ENCODE peak calls at places on chromosomes 11 and 22, in nine cellular contexts. Q is heart left ventricle, N is IMR-90, U is DND-41, O is tibial artery, I is testis, M is heart right ventricle, L is PC-9, J is left lung. R is an unnamed sample. For H3K9me3, the result is how much of the 10 kb centered on the place peaks cover.

GRCh38 chr11:12717851-12718291 is 43.6 kb downstream of the TEAD1 start:
- DNase-seq in Q (no peak), N (no peak), U (peak), O (no peak), I (no peak), M (no peak), L (no peak), J (no peak), R (no peak)

GRCh38 chr11:108854366-108854765 is 189.5 kb downstream of the DDX10 start:
- DNase-seq in Q (no peak), N (no peak), U (no peak), O (no peak), I (no peak), M (no peak), L (no peak), J (no peak), R (no peak)

GRCh38 chr11:44596541-44597276 is 31.2 kb downstream of the CD82 start:
- DNase-seq in Q (no peak), N (no peak), U (peak), O (no peak), I (no peak), M (no peak), L (no peak), J (no peak), R (peak)

GRCh38 chr22:20091690-20092476 is 11.8 kb downstream of the DGCR8 start:
- DNase-seq in Q (no peak), N (no peak), U (no peak), O (no peak), I (no peak), M (no peak), L (no peak), J (peak), R (no peak)

GRCh38 chr11:66651011-66651410 is 12.5 kb downstream of the RBM4 start:
- DNase-seq in Q (no peak), N (peak), U (no peak), O (no peak), I (no peak), M (no peak), L (no peak), J (no peak), R (no peak)

GRCh38 chr11:14093065-14093464 is 130.5 kb downstream of the SPON1 start:
- DNase-seq in Q (no peak), N (no peak), U (no peak), O (no peak), I (no peak), M (no peak), L (no peak), J (no peak), R (no peak)

GRCh38 chr22:35835998-35836691 is 118.5 kb downstream of the APOL5 start:
- DNase-seq in Q (peak), N (peak), U (no peak), O (peak), I (peak), M (peak), L (peak), J (peak), R (no peak)

GRCh38 chr11:111155021-111155420 is 90.5 kb upstream of the POU2AF2 start:
- DNase-seq in Q (no peak), N (peak), U (no peak), O (no peak), I (no peak), M (no peak), L (no peak), J (no peak), R (no peak)

GRCh38 chr11:1297576-1298473 is 11.6 kb downstream of the TOLLIP start:
- DNase-seq in Q (no peak), N (no peak), U (no peak), O (peak), I (peak), M (no peak), L (no peak), J (peak), R (no peak)

GRCh38 chr22:40025856-40026255 is 31.1 kb downstream of the FAM83F start:
- DNase-seq in Q (no peak), N (no peak), U (no peak), O (no peak), I (no peak), M (no peak), L (no peak), J (no peak), R (no peak)

GRCh38 chr11:105588001-105588400 is 21.9 kb upstream of the GRIA4 start:
- DNase-seq in Q (no peak), N (peak), U (no peak), O (no peak), I (no peak), M (no peak), L (no peak), J (no peak), R (no peak)

GRCh38 chr11:10886652-10887250 is 28.9 kb upstream of the ZBED5 start:
- DNase-seq in Q (no peak), N (no peak), U (no peak), O (no peak), I (no peak), M (no peak), L (no peak), J (no peak), R (no peak)

GRCh38 chr11:75783416-75784084 is 15.0 kb downstream of the DGAT2 start:
- DNase-seq in Q (no peak), N (no peak), U (no peak), O (no peak), I (no peak), M (no peak), L (no peak), J (no peak), R (no peak)

GRCh38 chr11:123181075-123181474 is 14.0 kb downstream of the CLMP start:
- DNase-seq in Q (no peak), N (no peak), U (no peak), O (no peak), I (no peak), M (no peak), L (no peak), J (no peak), R (no peak)

GRCh38 chr11:63769719-63770443 is 1.3 kb upstream of the ZFTA start:
- DNase-seq in Q (peak), N (no peak), U (peak), O (no peak), I (peak), M (peak), L (no peak), J (no peak), R (no peak)

GRCh38 chr11:113397212-113397611 is 9.6 kb downstream of the ANKK1 start:
- DNase-seq in Q (no peak), N (no peak), U (no peak), O (no peak), I (no peak), M (no peak), L (no peak), J (no peak), R (no peak)

GRCh38 chr11:58762284-58763119 is 30.8 kb upstream of the GLYAT start:
- DNase-seq in Q (no peak), N (no peak), U (no peak), O (no peak), I (no peak), M (no peak), L (no peak), J (no peak), R (no peak)

GRCh38 chr11:124875401-124875800 is 10.2 kb downstream of the ROBO3 start:
- DNase-seq in Q (no peak), N (no peak), U (no peak), O (no peak), I (no peak), M (no peak), L (no peak), J (no peak), R (no peak)

GRCh38 chr11:65887723-65888162 is 528 bp downstream of the FIBP start:
- DNase-seq in Q (no peak), N (peak), U (peak), O (no peak), I (no peak), M (no peak), L (no peak), J (peak), R (no peak)

GRCh38 chr11:120547871-120548681 is 36.5 kb downstream of the GRIK4 start:
- DNase-seq in Q (peak), N (peak), U (no peak), O (peak), I (peak), M (peak), L (peak), J (peak), R (no peak)

GRCh38 chr22:35995772-35996171 is 32.9 kb downstream of the RBFOX2 start:
- DNase-seq in Q (peak), N (peak), U (no peak), O (peak), I (peak), M (peak), L (no peak), J (no peak), R (no peak)

GRCh38 chr11:12195773-12196172 is 85.4 kb downstream of the MICAL2 start:
- DNase-seq in Q (no peak), N (no peak), U (peak), O (no peak), I (no peak), M (no peak), L (no peak), J (no peak), R (peak)

GRCh38 chr22:49934891-49935557 is 16.6 kb downstream of the CRELD2 start:
- DNase-seq in Q (peak), N (peak), U (peak), O (peak), I (peak), M (peak), L (no peak), J (peak), R (peak)

GRCh38 chr11:113481226-113481625 is 6.0 kb upstream of the DRD2 start:
- DNase-seq in Q (no peak), N (no peak), U (no peak), O (no peak), I (no peak), M (no peak), L (no peak), J (no peak), R (no peak)

GRCh38 chr22:17866621-17867020 is 92.4 kb upstream of the BID start:
- DNase-seq in Q (no peak), N (no peak), U (no peak), O (no peak), I (no peak), M (no peak), L (no peak), J (no peak), R (no peak)

GRCh38 chr22:46219650-46220049 is 30.4 kb downstream of the CDPF1 start:
- DNase-seq in Q (no peak), N (no peak), U (peak), O (no peak), I (no peak), M (no peak), L (no peak), J (no peak), R (no peak)

GRCh38 chr11:8801121-8801520 is 109.9 kb upstream of the AKIP1 start:
- DNase-seq in Q (no peak), N (no peak), U (no peak), O (no peak), I (no peak), M (no peak), L (no peak), J (no peak), R (no peak)

GRCh38 chr11:12066056-12066798 is 44.2 kb upstream of the MICAL2 start:
- DNase-seq in Q (no peak), N (peak), U (no peak), O (no peak), I (no peak), M (no peak), L (peak), J (no peak), R (no peak)

GRCh38 chr11:110711776-110712642 is at the start of gene ARHGAP20:
- DNase-seq in Q (peak), N (peak), U (no peak), O (peak), I (peak), M (peak), L (no peak), J (peak), R (peak)

GRCh38 chr22:39748877-39749276 is 144.7 kb downstream of the ENTHD1 start:
- DNase-seq in Q (no peak), N (peak), U (no peak), O (no peak), I (no peak), M (no peak), L (peak), J (no peak), R (no peak)

GRCh38 chr22:45577746-45578523 is 75.3 kb downstream of the FBLN1 start:
- DNase-seq in Q (peak), N (peak), U (peak), O (peak), I (peak), M (peak), L (peak), J (peak), R (peak)

GRCh38 chr11:19220903-19221682 is 19.3 kb upstream of the CSRP3 start:
- DNase-seq in Q (no peak), N (no peak), U (no peak), O (no peak), I (no peak), M (no peak), L (no peak), J (no peak), R (no peak)

GRCh38 chr11:134734894-134735293 is 322.9 kb upstream of the B3GAT1 start:
- DNase-seq in Q (no peak), N (no peak), U (no peak), O (no peak), I (no peak), M (no peak), L (no peak), J (no peak), R (no peak)
- H3K9me3 ChIP-seq in Q (under half), N (under half), U (under half), O (under half), I (under half), M (under half), L (under half), J (under half), R (under half)

GRCh38 chr11:37533830-37534229 is 935.8 kb upstream of the RAG2 start:
- DNase-seq in Q (no peak), N (no peak), U (no peak), O (no peak), I (no peak), M (no peak), L (no peak), J (no peak), R (no peak)
- H3K9me3 ChIP-seq in Q (under half), N (under half), U (under half), O (under half), I (under half), M (under half), L (under half), J (under half), R (under half)

GRCh38 chr11:50071584-50072225 is 39.0 kb downstream of the OR4C45 start:
- DNase-seq in Q (no peak), N (no peak), U (no peak), O (no peak), I (no peak), M (no peak), L (no peak), J (no peak), R (no peak)
- H3K9me3 ChIP-seq in Q (under half), N (under half), U (under half), O (under half), I (under half), M (under half), L (under half), J (half or more), R (under half)

GRCh38 chr22:47552541-47553205 is 790.2 kb downstream of the TBC1D22A start:
- DNase-seq in Q (no peak), N (no peak), U (no peak), O (no peak), I (no peak), M (no peak), L (no peak), J (no peak), R (no peak)

GRCh38 chr22:47552024-47552423 is 789.6 kb downstream of the TBC1D22A start:
- DNase-seq in Q (no peak), N (no peak), U (no peak), O (no peak), I (no peak), M (no peak), L (no peak), J (no peak), R (no peak)

GRCh38 chr22:47550524-47551437 is 788.3 kb downstream of the TBC1D22A start:
- DNase-seq in Q (no peak), N (no peak), U (no peak), O (no peak), I (no peak), M (no peak), L (no peak), J (no peak), R (no peak)

GRCh38 chr22:47551438-47551788 is 789.0 kb downstream of the TBC1D22A start:
- DNase-seq in Q (no peak), N (no peak), U (no peak), O (no peak), I (no peak), M (no peak), L (no peak), J (no peak), R (no peak)

GRCh38 chr22:47553436-47553835 is 791.0 kb downstream of the TBC1D22A start:
- DNase-seq in Q (no peak), N (no peak), U (no peak), O (no peak), I (no peak), M (no peak), L (no peak), J (no peak), R (no peak)
- H3K9me3 ChIP-seq in Q (under half), N (under half), U (under half), O (under half), I (under half), M (under half), L (under half), J (under half), R (under half)

DNA sequence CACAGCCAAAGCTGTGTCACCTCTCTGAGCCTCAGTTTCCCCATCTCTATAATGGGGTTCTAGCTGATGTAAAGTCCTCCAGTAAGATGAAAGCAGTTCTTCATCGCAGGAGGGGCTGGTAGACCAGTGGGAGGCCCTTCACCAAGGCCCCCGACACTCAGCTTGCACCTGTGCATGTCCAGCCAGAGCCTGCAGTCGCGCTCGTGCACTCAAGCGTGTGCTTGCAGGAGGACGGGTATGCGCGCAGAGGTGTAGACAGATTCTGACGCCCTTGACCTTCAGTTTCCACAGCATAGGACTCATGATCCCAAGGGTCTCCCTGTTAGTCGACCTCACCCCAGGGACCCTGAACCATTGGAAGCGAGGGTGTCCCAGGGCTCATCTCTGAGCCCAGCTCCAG is 633.7 kb downstream of the TBC1D22A start:
- DNase-seq in Q (no peak), N (no peak), U (no peak), O (peak), I (no peak), M (no peak), L (no peak), J (no peak), R (no peak)
- H3K9me3 ChIP-seq in Q (under half), N (under half), U (under half), O (under half), I (under half), M (under half), L (under half), J (under half), R (under half)

GRCh38 chr11:54930930-54931329 is 224.3 kb downstream of the OR4A5 start:
- DNase-seq in Q (no peak), N (no peak), U (no peak), O (no peak), I (no peak), M (no peak), L (no peak), J (peak), R (no peak)
- H3K9me3 ChIP-seq in Q (under half), N (under half), U (half or more), O (half or more), I (under half), M (half or more), L (under half), J (half or more), R (under half)

DNA sequence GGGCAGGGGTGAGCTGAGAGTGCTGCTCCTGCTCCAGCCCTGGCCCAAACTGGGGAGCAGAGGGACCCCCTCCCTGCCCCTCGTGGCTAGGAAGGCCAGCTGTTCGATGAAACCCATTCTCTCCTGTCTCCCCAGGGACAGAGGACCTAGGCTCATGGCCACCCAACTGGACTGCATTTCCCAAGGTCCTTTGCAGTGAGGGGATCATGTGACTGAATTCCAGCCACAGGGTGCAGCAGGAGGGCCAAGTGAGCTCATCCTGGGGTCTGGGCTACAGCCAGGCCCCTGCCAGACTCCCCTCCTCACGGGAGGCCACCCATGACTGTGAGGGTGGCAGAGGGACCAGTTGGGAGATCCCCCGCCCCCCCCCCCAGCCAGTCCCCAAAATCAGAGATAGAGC is 777.6 kb downstream of the TBC1D22A start:
- DNase-seq in Q (no peak), N (no peak), U (no peak), O (no peak), I (no peak), M (no peak), L (no peak), J (no peak), R (no peak)
- H3K9me3 ChIP-seq in Q (under half), N (under half), U (under half), O (under half), I (under half), M (under half), L (under half), J (under half), R (under half)

DNA sequence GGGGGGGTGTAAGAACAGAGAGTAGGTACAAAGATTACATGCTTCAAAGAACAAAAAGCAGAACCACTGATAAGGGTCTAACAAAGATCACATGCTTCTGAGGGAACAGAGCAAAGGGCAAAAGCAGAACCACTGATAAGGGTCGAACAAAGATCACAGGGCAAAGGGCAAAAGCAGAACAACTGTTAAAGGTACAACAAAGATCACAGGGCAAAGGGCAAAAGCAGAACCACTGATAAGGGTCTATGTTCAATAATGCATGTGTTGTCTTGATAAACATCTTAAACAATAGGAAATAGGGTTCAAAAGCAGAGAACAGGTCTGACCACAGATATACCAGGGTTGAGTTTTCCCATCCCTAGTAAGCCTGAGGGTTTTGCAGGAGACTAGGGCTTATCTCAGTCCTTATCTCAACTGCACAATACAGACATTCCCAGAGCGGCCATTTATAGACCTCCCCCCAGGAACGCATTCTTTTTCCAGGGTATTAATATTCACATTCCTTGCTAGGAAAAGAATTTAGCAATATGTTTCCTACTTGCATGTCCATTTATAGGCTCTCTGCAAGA is 81.9 kb upstream of the PGR start:
- DNase-seq in Q (no peak), N (no peak), U (no peak), O (no peak), I (no peak), M (no peak), L (no peak), J (no peak), R (no peak)
- H3K9me3 ChIP-seq in Q (under half), N (under half), U (under half), O (under half), I (under half), M (under half), L (under half), J (under half), R (under half)

DNA sequence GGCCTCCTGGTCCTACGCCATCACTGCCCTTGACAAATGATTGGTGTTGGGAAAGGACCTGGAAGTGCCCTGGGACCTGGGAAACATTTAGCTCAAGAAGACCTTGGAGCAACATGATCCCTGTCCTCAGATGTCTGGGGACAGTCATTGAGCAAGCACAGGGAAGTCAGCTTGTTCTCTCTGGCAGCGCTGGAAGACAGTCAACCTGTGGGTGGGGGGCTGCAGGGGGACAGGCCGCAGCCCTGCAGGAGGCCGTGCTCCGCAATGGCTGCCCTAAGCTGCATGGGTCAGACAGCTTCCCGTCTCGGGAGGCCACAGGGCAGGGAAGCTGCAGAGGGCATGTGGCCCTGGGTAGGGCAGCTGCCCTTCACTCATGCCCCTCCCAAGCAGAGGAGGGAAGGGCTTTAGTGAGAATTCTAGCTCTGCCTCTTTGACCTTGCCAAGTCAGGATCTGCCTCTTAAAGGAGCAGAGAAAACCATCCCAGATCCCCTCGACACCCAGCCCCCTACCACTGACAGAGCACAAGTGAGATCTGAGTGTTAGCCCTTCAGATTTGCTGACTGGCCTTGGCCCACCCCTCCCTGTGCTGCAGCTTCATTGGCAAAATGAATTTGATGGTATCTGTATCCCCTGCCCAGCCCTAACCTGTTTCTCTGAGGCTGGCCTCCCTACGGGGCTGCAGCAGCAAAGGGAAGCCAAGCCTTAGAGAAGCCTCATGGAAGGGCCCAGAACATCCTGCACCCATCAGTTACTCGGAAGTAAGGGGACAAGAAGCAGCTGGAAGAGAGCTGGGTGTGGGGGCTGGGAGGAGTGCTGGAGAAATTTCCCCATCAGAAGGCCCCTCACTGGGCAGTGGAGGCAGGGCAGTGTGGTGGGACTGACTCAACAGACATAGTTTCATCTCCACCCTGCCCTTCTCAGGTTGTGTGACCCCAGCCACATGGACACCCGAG is 6.2 kb upstream of the SREBF2 start:
- DNase-seq in Q (peak), N (no peak), U (no peak), O (no peak), I (no peak), M (no peak), L (no peak), J (no peak), R (no peak)
- H3K9me3 ChIP-seq in Q (under half), N (under half), U (under half), O (under half), I (under half), M (under half), L (under half), J (under half), R (under half)

R was measured in T-helper 17 cell.